ENCODE peak calls at places on chromosomes 3 and 15, in seven cellular contexts. A, E, S, Z, D, Q and F are unnamed samples.

GRCh38 chr3:139533781-139534443 is 5.6 kb downstream of the RBP1 start:
- DNase-seq in A (peak), E (peak), S (peak), Z (no peak), D (no peak), Q (peak), F (peak)

GRCh38 chr15:23069496-23070166 is 30.3 kb upstream of the TUBGCP5 start:
- DNase-seq in A (no peak), E (no peak), S (no peak), Z (no peak), D (no peak), Q (no peak), F (no peak)

GRCh38 chr15:65532738-65533051 is 2.4 kb downstream of the HACD3 start:
- DNase-seq in A (peak), E (no peak), S (peak), Z (no peak), D (no peak), Q (peak), F (peak)

GRCh38 chr3:180116658-180117057 is 79.9 kb upstream of the PEX5L start:
- DNase-seq in A (no peak), E (no peak), S (no peak), Z (no peak), D (no peak), Q (no peak), F (no peak)

GRCh38 chr3:123071146-123071545 is 4.3 kb downstream of the PDIA5 start:
- DNase-seq in A (peak), E (no peak), S (peak), Z (no peak), D (no peak), Q (peak), F (peak)

GRCh38 chr15:23504003-23504402 is 57.0 kb upstream of the GOLGA6L2 start:
- DNase-seq in A (no peak), E (no peak), S (no peak), Z (no peak), D (no peak), Q (no peak), F (no peak)

GRCh38 chr3:44047796-44048195 is 193.9 kb upstream of the TOPAZ1 start:
- DNase-seq in A (no peak), E (no peak), S (no peak), Z (no peak), D (no peak), Q (no peak), F (no peak)

GRCh38 chr3:28922376-28922775 is 358.5 kb upstream of the RBMS3 start:
- DNase-seq in A (no peak), E (no peak), S (no peak), Z (no peak), D (no peak), Q (no peak), F (no peak)

GRCh38 chr3:188712257-188712924 is 459.4 kb upstream of the TPRG1 start:
- DNase-seq in A (peak), E (peak), S (peak), Z (no peak), D (no peak), Q (peak), F (peak)

GRCh38 chr3:160653514-160653913 is 23.4 kb upstream of the ARL14 start:
- DNase-seq in A (no peak), E (no peak), S (no peak), Z (no peak), D (no peak), Q (no peak), F (no peak)
- TF ChIP-seq CTCF in A (no peak), E (no peak), S (no peak), Z (peak), D (no peak), Q (no peak), F (no peak)

GRCh38 chr3:19070325-19070724 is 78.0 kb upstream of the KCNH8 start:
- DNase-seq in A (no peak), E (no peak), S (no peak), Z (no peak), D (no peak), Q (peak), F (no peak)

GRCh38 chr3:19063936-19064335 is 84.4 kb upstream of the KCNH8 start:
- DNase-seq in A (no peak), E (no peak), S (no peak), Z (no peak), D (no peak), Q (no peak), F (no peak)

GRCh38 chr3:19060404-19060803 is 87.9 kb upstream of the KCNH8 start:
- DNase-seq in A (no peak), E (no peak), S (no peak), Z (no peak), D (no peak), Q (no peak), F (no peak)

GRCh38 chr3:19065027-19065426 is 83.3 kb upstream of the KCNH8 start:
- DNase-seq in A (no peak), E (no peak), S (no peak), Z (no peak), D (no peak), Q (no peak), F (no peak)
- TF ChIP-seq CTCF in A (no peak), E (no peak), S (no peak), Z (peak), D (peak), Q (no peak), F (no peak)

DNA sequence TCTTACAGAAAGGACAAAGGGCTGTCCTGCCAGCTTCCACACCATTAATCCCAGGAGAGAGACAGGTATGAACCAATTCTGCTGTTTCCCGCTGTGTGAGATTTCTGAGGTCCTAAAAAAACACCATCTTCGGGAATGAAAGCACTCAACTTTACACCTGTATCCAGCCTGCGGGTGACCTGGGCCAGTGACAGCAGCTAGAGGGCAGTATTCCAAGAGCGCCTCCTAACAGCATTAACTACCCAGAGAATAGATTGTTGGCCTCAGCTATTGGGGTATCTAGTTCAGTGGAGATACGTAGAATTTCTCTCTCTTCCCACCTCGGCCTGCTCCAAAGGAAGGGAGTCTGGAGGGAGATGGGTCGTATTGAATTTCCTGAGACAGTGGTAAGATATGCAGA is 55.1 kb downstream of the WDR76 start:
- DNase-seq in A (no peak), E (no peak), S (no peak), Z (no peak), D (no peak), Q (no peak), F (no peak)
- TF ChIP-seq CTCF in A (peak), E (peak), S (peak), Z (peak), D (peak), Q (peak), F (peak)

GRCh38 chr15:77021088-77021481 is 26.2 kb downstream of the PSTPIP1 start:
- DNase-seq in A (no peak), E (no peak), S (no peak), Z (no peak), D (no peak), Q (no peak), F (no peak)
- TF ChIP-seq CTCF in A (no peak), E (no peak), S (no peak), Z (no peak), D (no peak), Q (no peak), F (no peak)

GRCh38 chr3:184249412-184250166 is at the start of gene EEF1AKMT4:
- DNase-seq in A (peak), E (peak), S (peak), Z (peak), D (peak), Q (peak), F (peak)
- TF ChIP-seq CTCF in A (peak), E (peak), S (peak), Z (peak), D (peak), Q (peak), F (peak)

GRCh38 chr3:158105124-158105709 is 1.0 kb downstream of the SHOX2 start:
- DNase-seq in A (no peak), E (no peak), S (no peak), Z (no peak), D (peak), Q (no peak), F (no peak)

GRCh38 chr3:158104346-158105020 is 1.7 kb downstream of the SHOX2 start:
- DNase-seq in A (no peak), E (no peak), S (no peak), Z (no peak), D (no peak), Q (no peak), F (no peak)

GRCh38 chr3:158107508-158108095 is 1.4 kb upstream of the SHOX2 start:
- DNase-seq in A (no peak), E (peak), S (no peak), Z (no peak), D (no peak), Q (no peak), F (no peak)

GRCh38 chr3:158106773-158107461 is 697 bp upstream of the SHOX2 start:
- DNase-seq in A (no peak), E (peak), S (no peak), Z (no peak), D (peak), Q (no peak), F (no peak)

DNA sequence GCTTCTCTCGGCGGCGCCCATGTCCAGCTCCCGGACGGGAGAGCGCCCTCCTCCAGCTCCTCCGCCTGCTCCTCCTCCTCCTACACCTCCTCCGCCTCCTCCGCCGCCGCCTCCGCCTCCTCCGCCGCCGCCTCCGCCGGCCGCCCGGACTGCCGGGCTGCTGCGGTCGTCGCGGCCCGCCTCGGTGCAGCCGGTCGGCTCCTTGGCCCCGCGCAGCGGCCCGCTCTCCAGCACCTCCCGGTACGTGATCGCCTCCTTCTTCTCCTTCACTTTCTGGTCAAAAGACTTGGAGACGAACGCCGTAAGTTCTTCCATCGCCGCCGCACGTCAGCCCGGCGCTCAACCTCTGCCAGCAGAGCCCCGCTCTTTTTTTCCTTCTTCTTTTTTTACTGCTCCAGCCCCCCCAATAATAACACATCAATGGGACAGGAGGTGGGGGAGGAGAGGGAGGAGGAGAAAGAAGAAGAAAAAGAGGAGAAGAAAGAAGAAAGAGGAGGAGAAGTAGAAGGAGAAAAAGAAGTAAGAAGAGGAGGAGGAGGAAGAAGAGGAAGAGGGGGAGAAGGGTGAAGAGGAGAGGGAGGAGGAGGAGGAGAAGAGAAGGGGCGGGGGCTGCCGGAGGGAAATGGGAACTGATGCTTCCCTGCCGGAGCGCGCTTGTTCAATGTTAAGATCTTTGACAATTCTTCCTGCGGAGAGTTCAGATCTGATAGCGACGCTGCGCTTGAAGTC is at the start of gene SHOX2:
- DNase-seq in A (peak), E (peak), S (peak), Z (peak), D (peak), Q (peak), F (peak)
- TF ChIP-seq CTCF in A (no peak), E (no peak), S (no peak), Z (no peak), D (no peak), Q (no peak), F (no peak)